ENCODE peak calls at places on chromosomes 3 and 15, in ten cellular contexts. M is H7; I is activated T-cell treated with anti-CD3 and anti-CD28 coated beads, Interleukin-2, amount 50 U/mL, for 72 hours; A is iris pigment epithelial cell; R is EH; Q is hepatocyte; K is heart left ventricle; V is CD8-positive, alpha-beta memory T cell; B is GM20000; D is endothelial cell. F is an unnamed sample.

GRCh38 chr15:48090666-48091065 is 30.1 kb upstream of the SLC24A5 start:
- DNase-seq in R (no peak), A (no peak), K (no peak), D (no peak), I (no peak), M (no peak), B (no peak), V (no peak), Q (no peak), F (no peak)

GRCh38 chr3:11522953-11523792 is 120.5 kb downstream of the VGLL4 start:
- DNase-seq in A (no peak), I (no peak), M (no peak), R (peak), K (peak), D (no peak), B (no peak), Q (no peak), V (no peak), F (no peak)

GRCh38 chr3:89098173-89098572 is 9.2 kb upstream of the EPHA3 start:
- DNase-seq in Q (no peak), R (peak), I (no peak), V (no peak), D (no peak), A (no peak), B (no peak), M (no peak), K (no peak), F (no peak)

GRCh38 chr15:88398011-88398410 is 69.2 kb downstream of the MRPL46 start:
- DNase-seq in B (no peak), V (no peak), Q (no peak), R (no peak), A (no peak), M (no peak), K (no peak), D (no peak), I (no peak), F (no peak)

GRCh38 chr15:51203797-51204196 is 109.1 kb upstream of the TNFAIP8L3 start:
- DNase-seq in M (no peak), I (no peak), V (no peak), D (no peak), B (no peak), R (peak), Q (no peak), K (no peak), A (peak), F (no peak)

GRCh38 chr3:184910664-184911063 is 98.7 kb downstream of the VPS8 start:
- DNase-seq in M (no peak), Q (no peak), K (no peak), D (no peak), I (no peak), V (no peak), A (no peak), R (no peak), B (no peak), F (no peak)

GRCh38 chr15:51085764-51086163 is 8.9 kb downstream of the TNFAIP8L3 start:
- DNase-seq in I (no peak), D (no peak), K (no peak), M (no peak), R (no peak), A (peak), B (no peak), V (no peak), Q (no peak), F (no peak)

GRCh38 chr3:127412578-127413317 is 124.9 kb upstream of the PRR20G start:
- DNase-seq in B (no peak), R (no peak), A (no peak), V (no peak), Q (no peak), D (no peak), K (peak), M (no peak), I (no peak), F (no peak)

GRCh38 chr3:107545680-107546120 is 22.9 kb downstream of the BBX start:
- DNase-seq in B (no peak), D (no peak), Q (no peak), R (peak), I (no peak), V (no peak), A (peak), K (no peak), M (no peak), F (no peak)

GRCh38 chr15:79769081-79769481 is 127.7 kb downstream of the MTHFS start:
- DNase-seq in Q (no peak), A (peak), M (no peak), K (no peak), I (peak), D (no peak), B (no peak), V (no peak), R (peak), F (peak)

GRCh38 chr15:80242132-80242769 is 9.8 kb downstream of the CTXND1 start:
- DNase-seq in M (peak), I (peak), V (no peak), Q (peak), R (peak), A (peak), D (peak), K (no peak), B (peak), F (no peak)

GRCh38 chr15:31457161-31457560 is 130.5 kb downstream of the KLF13 start:
- DNase-seq in Q (no peak), R (peak), A (no peak), B (no peak), V (no peak), K (peak), D (no peak), M (no peak), I (no peak), F (no peak)

GRCh38 chr3:49255112-49255511 is 21.9 kb downstream of the C3orf62 start:
- DNase-seq in K (no peak), D (no peak), R (peak), Q (no peak), V (no peak), M (no peak), A (peak), I (no peak), B (no peak), F (no peak)

GRCh38 chr3:189584609-189585008 is 46.6 kb upstream of the TP63 start:
- DNase-seq in A (no peak), M (no peak), Q (no peak), K (no peak), B (no peak), I (no peak), V (no peak), D (no peak), R (no peak), F (no peak)

GRCh38 chr3:33980252-33980651 is 181.8 kb downstream of the PDCD6IP start:
- DNase-seq in Q (peak), D (no peak), M (peak), I (no peak), R (peak), V (no peak), B (peak), K (no peak), A (peak), F (no peak)

GRCh38 chr3:146972726-146973125 is 367.6 kb upstream of the PLSCR5 start:
- DNase-seq in B (no peak), K (no peak), V (no peak), Q (no peak), D (no peak), M (no peak), A (peak), I (no peak), R (peak), F (no peak)

GRCh38 chr15:49492151-49492550 is 69.1 kb downstream of the FGF7 start:
- DNase-seq in I (no peak), D (no peak), R (no peak), K (no peak), A (peak), V (no peak), B (no peak), Q (no peak), M (no peak), F (no peak)

GRCh38 chr3:48413611-48414010 is 16.3 kb downstream of the PLXNB1 start:
- DNase-seq in A (no peak), D (no peak), V (no peak), I (no peak), M (no peak), R (no peak), K (no peak), Q (no peak), B (no peak), F (no peak)

GRCh38 chr15:58738051-58738707 is 11.3 kb downstream of the ADAM10 start:
- DNase-seq in M (no peak), D (no peak), V (no peak), I (no peak), R (peak), A (peak), B (no peak), Q (no peak), K (no peak), F (no peak)

GRCh38 chr3:78337801-78338211 is 1297.9 kb downstream of the ROBO2 start:
- DNase-seq in A (peak), V (no peak), D (no peak), K (no peak), Q (no peak), M (no peak), R (peak), B (no peak), I (no peak), F (no peak)

GRCh38 chr15:63826513-63826912 is 7.2 kb downstream of the HERC1 start:
- DNase-seq in M (no peak), V (no peak), B (no peak), D (no peak), I (no peak), K (no peak), R (peak), A (no peak), Q (no peak), F (no peak)

GRCh38 chr3:122586098-122586497 is 8.6 kb downstream of the PARP15 start:
- DNase-seq in Q (no peak), A (no peak), K (no peak), I (no peak), M (no peak), B (no peak), D (no peak), R (no peak), V (no peak), F (no peak)

GRCh38 chr15:67036775-67037555 is 28.4 kb upstream of the SMAD3 start:
- DNase-seq in V (no peak), K (no peak), R (no peak), D (no peak), B (no peak), M (no peak), Q (no peak), I (no peak), A (no peak), F (no peak)